ENCODE peak calls at places on chromosomes 1 and 21, in eight cellular contexts. One of them, this sample, is unnamed.
A peak's percentile ranks its signal among the peaks of the same experiment; 100 is the strongest.

GRCh38 chr1:56688522-56689026 is 43.5 kb downstream of the PRKAA2 start:
- DNase-seq in right atrium auricular region: no peak
- DNase-seq in transverse colon: no peak
- DNase-seq in trophoblast cell: peak; percentile 87
- DNase-seq in cardiac muscle cell: peak; percentile 11
- DNase-seq in aorta: no peak
- DNase-seq in HCT116: peak; percentile 96
- DNase-seq in heart left ventricle: no peak
- DNase-seq in this sample: no peak

GRCh38 chr1:113073457-113073950 is 506 bp downstream of the LRIG2 start:
- DNase-seq in transverse colon: peak; percentile 66
- DNase-seq in right atrium auricular region: no peak
- DNase-seq in trophoblast cell: peak; percentile 64
- DNase-seq in heart left ventricle: no peak
- DNase-seq in cardiac muscle cell: peak; percentile 62
- DNase-seq in HCT116: no peak
- DNase-seq in aorta: peak; percentile 61
- DNase-seq in this sample: no peak

GRCh38 chr1:63329621-63330330 is 7.4 kb downstream of the FOXD3 start:
- DNase-seq in cardiac muscle cell: no peak
- DNase-seq in HCT116: no peak
- DNase-seq in aorta: no peak
- DNase-seq in trophoblast cell: no peak
- DNase-seq in transverse colon: no peak
- DNase-seq in right atrium auricular region: no peak
- DNase-seq in heart left ventricle: peak; percentile 57
- DNase-seq in this sample: no peak

GRCh38 chr1:11143907-11144306 is 44.2 kb upstream of the EXOSC10 start:
- DNase-seq in aorta: no peak
- DNase-seq in trophoblast cell: no peak
- DNase-seq in transverse colon: no peak
- DNase-seq in HCT116: no peak
- DNase-seq in heart left ventricle: no peak
- DNase-seq in cardiac muscle cell: no peak
- DNase-seq in right atrium auricular region: no peak
- DNase-seq in this sample: no peak

GRCh38 chr1:212677136-212677535 is 22.5 kb downstream of the BATF3 start:
- DNase-seq in trophoblast cell: no peak
- DNase-seq in HCT116: no peak
- DNase-seq in cardiac muscle cell: no peak
- DNase-seq in transverse colon: no peak
- DNase-seq in right atrium auricular region: peak; percentile 18
- DNase-seq in aorta: no peak
- DNase-seq in heart left ventricle: no peak
- DNase-seq in this sample: no peak

GRCh38 chr21:35390013-35390776 is 341.1 kb upstream of the RUNX1 start:
- DNase-seq in transverse colon: no peak
- DNase-seq in trophoblast cell: no peak
- DNase-seq in aorta: no peak
- DNase-seq in cardiac muscle cell: peak; percentile 44
- DNase-seq in HCT116: no peak
- DNase-seq in heart left ventricle: no peak
- DNase-seq in right atrium auricular region: no peak
- DNase-seq in this sample: no peak

GRCh38 chr21:45942755-45943629 is 38.6 kb upstream of the COL6A1 start:
- DNase-seq in cardiac muscle cell: no peak
- DNase-seq in trophoblast cell: no peak
- DNase-seq in HCT116: no peak
- DNase-seq in aorta: no peak
- DNase-seq in right atrium auricular region: no peak
- DNase-seq in heart left ventricle: no peak
- DNase-seq in transverse colon: no peak
- DNase-seq in this sample: no peak

GRCh38 chr1:234214129-234214910 is 158.9 kb upstream of the COA6 start:
- DNase-seq in aorta: peak; percentile 69
- DNase-seq in HCT116: no peak
- DNase-seq in cardiac muscle cell: peak; percentile 23
- DNase-seq in right atrium auricular region: peak; percentile 51
- DNase-seq in trophoblast cell: no peak
- DNase-seq in transverse colon: peak; percentile 14
- DNase-seq in heart left ventricle: peak; percentile 75
- DNase-seq in this sample: peak; percentile 78

GRCh38 chr1:156232222-156232621 is 9.8 kb upstream of the BGLAP start:
- DNase-seq in aorta: no peak
- DNase-seq in trophoblast cell: no peak
- DNase-seq in cardiac muscle cell: no peak
- DNase-seq in HCT116: no peak
- DNase-seq in right atrium auricular region: no peak
- DNase-seq in heart left ventricle: no peak
- DNase-seq in transverse colon: no peak
- DNase-seq in this sample: no peak

GRCh38 chr1:209710837-209711236 is 6.2 kb downstream of the HSD11B1 start:
- DNase-seq in right atrium auricular region: no peak
- DNase-seq in aorta: no peak
- DNase-seq in HCT116: no peak
- DNase-seq in transverse colon: no peak
- DNase-seq in cardiac muscle cell: no peak
- DNase-seq in trophoblast cell: peak; percentile 39
- DNase-seq in heart left ventricle: no peak
- DNase-seq in this sample: no peak

GRCh38 chr1:27863552-27863943 is 8.8 kb upstream of the THEMIS2 start:
- DNase-seq in HCT116: no peak
- DNase-seq in transverse colon: no peak
- DNase-seq in trophoblast cell: peak; percentile 21
- DNase-seq in cardiac muscle cell: no peak
- DNase-seq in aorta: no peak
- DNase-seq in heart left ventricle: no peak
- DNase-seq in right atrium auricular region: no peak
- DNase-seq in this sample: peak; percentile 77

GRCh38 chr1:27864264-27864895 is 8.0 kb upstream of the THEMIS2 start:
- DNase-seq in aorta: peak; percentile 62
- DNase-seq in HCT116: no peak
- DNase-seq in trophoblast cell: peak; percentile 26
- DNase-seq in right atrium auricular region: no peak
- DNase-seq in transverse colon: no peak
- DNase-seq in cardiac muscle cell: no peak
- DNase-seq in heart left ventricle: no peak
- DNase-seq in this sample: no peak

GRCh38 chr1:27862004-27862403 is 10.3 kb upstream of the THEMIS2 start:
- DNase-seq in cardiac muscle cell: no peak
- DNase-seq in transverse colon: no peak
- DNase-seq in trophoblast cell: no peak
- DNase-seq in right atrium auricular region: no peak
- DNase-seq in heart left ventricle: no peak
- DNase-seq in HCT116: no peak
- DNase-seq in aorta: no peak
- DNase-seq in this sample: no peak

GRCh38 chr1:27861436-27861835 is 10.9 kb upstream of the THEMIS2 start:
- DNase-seq in trophoblast cell: no peak
- DNase-seq in right atrium auricular region: no peak
- DNase-seq in heart left ventricle: no peak
- DNase-seq in aorta: no peak
- DNase-seq in cardiac muscle cell: no peak
- DNase-seq in HCT116: no peak
- DNase-seq in transverse colon: no peak
- DNase-seq in this sample: no peak

GRCh38 chr1:27862671-27863551 is 9.4 kb upstream of the THEMIS2 start:
- DNase-seq in aorta: peak; percentile 86
- DNase-seq in right atrium auricular region: peak; percentile 84
- DNase-seq in cardiac muscle cell: peak; percentile 98
- DNase-seq in transverse colon: peak; percentile 45
- DNase-seq in trophoblast cell: peak; percentile 56
- DNase-seq in HCT116: no peak
- DNase-seq in heart left ventricle: no peak
- DNase-seq in this sample: peak; percentile 77
- H3K27ac ChIP-seq in aorta: no peak overlapping the region
- H3K27ac ChIP-seq in right atrium auricular region: peak overlapping the region; percentile 65
- H3K27ac ChIP-seq in cardiac muscle cell: no peak overlapping the region
- H3K27ac ChIP-seq in transverse colon: peak overlapping the region; percentile 57
- H3K27ac ChIP-seq in trophoblast cell: no peak overlapping the region
- H3K27ac ChIP-seq in HCT116: no peak overlapping the region
- H3K27ac ChIP-seq in heart left ventricle: peak overlapping the region; percentile 55
- H3K27ac ChIP-seq in this sample: peak overlapping the region; percentile 80

GRCh38 chr1:145893306-145894055 is 7.8 kb upstream of the ANKRD35 start:
- DNase-seq in cardiac muscle cell: no peak
- DNase-seq in HCT116: no peak
- DNase-seq in transverse colon: no peak
- DNase-seq in aorta: no peak
- DNase-seq in trophoblast cell: no peak
- DNase-seq in heart left ventricle: no peak
- DNase-seq in right atrium auricular region: no peak
- DNase-seq in this sample: no peak
- H3K27ac ChIP-seq in cardiac muscle cell: no peak overlapping the region
- H3K27ac ChIP-seq in HCT116: peak overlapping the region; percentile 78
- H3K27ac ChIP-seq in transverse colon: no peak overlapping the region
- H3K27ac ChIP-seq in aorta: peak overlapping the region; percentile 92
- H3K27ac ChIP-seq in trophoblast cell: no peak overlapping the region
- H3K27ac ChIP-seq in heart left ventricle: peak overlapping the region; percentile 89
- H3K27ac ChIP-seq in right atrium auricular region: peak overlapping the region; percentile 87
- H3K27ac ChIP-seq in this sample: peak overlapping the region; percentile 88

DNA sequence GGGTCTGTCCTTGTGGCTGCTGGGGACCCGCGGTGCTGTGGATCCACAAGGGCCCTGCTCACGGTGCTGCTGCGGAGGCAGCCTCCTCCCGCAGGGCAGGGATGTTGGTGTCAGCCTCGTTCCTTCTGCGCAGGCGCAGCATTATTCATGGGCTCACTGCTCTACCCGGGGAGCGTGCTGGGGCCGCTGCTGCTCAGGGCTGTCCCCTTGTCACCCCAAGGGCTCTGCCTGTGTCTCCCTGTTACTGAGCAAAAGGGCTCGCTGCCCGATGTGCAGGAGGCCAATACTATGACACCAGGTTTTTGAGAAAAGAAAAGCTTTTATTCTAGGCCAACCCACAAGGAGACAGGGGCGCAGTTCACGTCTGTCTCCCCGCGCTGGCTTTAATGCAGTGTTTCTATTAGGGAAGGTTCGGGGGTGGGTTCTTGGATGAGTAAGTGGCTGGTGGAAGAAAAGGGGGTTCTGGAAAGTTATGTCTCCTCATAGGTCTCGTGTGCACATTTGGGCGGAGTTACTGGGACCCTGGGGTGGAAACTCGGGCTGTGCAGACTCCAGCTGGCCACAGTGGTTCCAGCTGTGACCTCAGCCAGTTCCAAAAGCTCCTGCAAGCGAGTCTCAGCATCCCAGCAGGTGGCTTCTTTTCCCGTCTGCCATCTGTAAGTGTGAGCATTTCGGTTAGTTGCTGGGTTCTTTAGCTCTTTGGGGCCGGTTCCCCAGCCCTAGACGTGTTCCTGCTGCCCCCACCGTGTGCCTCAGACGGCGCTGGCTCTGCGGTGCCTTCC is 40.8 kb upstream of the LRRC3 start:
- DNase-seq in trophoblast cell: no peak
- DNase-seq in cardiac muscle cell: no peak
- DNase-seq in aorta: peak; percentile 14
- DNase-seq in heart left ventricle: peak; percentile 47
- DNase-seq in right atrium auricular region: no peak
- DNase-seq in HCT116: no peak
- DNase-seq in transverse colon: no peak
- DNase-seq in this sample: no peak
- H3K27ac ChIP-seq in trophoblast cell: no peak overlapping the region
- H3K27ac ChIP-seq in cardiac muscle cell: no peak overlapping the region
- H3K27ac ChIP-seq in aorta: no peak overlapping the region
- H3K27ac ChIP-seq in heart left ventricle: no peak overlapping the region
- H3K27ac ChIP-seq in right atrium auricular region: no peak overlapping the region
- H3K27ac ChIP-seq in HCT116: no peak overlapping the region
- H3K27ac ChIP-seq in transverse colon: no peak overlapping the region
- H3K27ac ChIP-seq in this sample: no peak overlapping the region

GRCh38 chr1:201898992-201899391 is 10.3 kb downstream of the SHISA4 start:
- DNase-seq in right atrium auricular region: no peak
- DNase-seq in heart left ventricle: no peak
- DNase-seq in cardiac muscle cell: no peak
- DNase-seq in aorta: no peak
- DNase-seq in transverse colon: no peak
- DNase-seq in trophoblast cell: no peak
- DNase-seq in HCT116: no peak
- DNase-seq in this sample: peak; percentile 70

GRCh38 chr1:201895120-201895665 is 6.5 kb downstream of the SHISA4 start:
- DNase-seq in aorta: no peak
- DNase-seq in right atrium auricular region: no peak
- DNase-seq in cardiac muscle cell: no peak
- DNase-seq in heart left ventricle: no peak
- DNase-seq in trophoblast cell: no peak
- DNase-seq in HCT116: no peak
- DNase-seq in transverse colon: no peak
- DNase-seq in this sample: no peak

GRCh38 chr1:201898240-201898894 is 9.7 kb downstream of the SHISA4 start:
- DNase-seq in cardiac muscle cell: no peak
- DNase-seq in transverse colon: no peak
- DNase-seq in heart left ventricle: no peak
- DNase-seq in aorta: no peak
- DNase-seq in HCT116: no peak
- DNase-seq in trophoblast cell: no peak
- DNase-seq in right atrium auricular region: no peak
- DNase-seq in this sample: no peak

GRCh38 chr1:201895913-201896807 is 7.5 kb downstream of the SHISA4 start:
- DNase-seq in cardiac muscle cell: peak; percentile 93
- DNase-seq in right atrium auricular region: peak; percentile 95
- DNase-seq in transverse colon: peak; percentile 92
- DNase-seq in HCT116: peak; percentile 78
- DNase-seq in aorta: peak; percentile 94
- DNase-seq in trophoblast cell: peak; percentile 88
- DNase-seq in heart left ventricle: peak; percentile 94
- DNase-seq in this sample: peak; percentile 88

GRCh38 chr1:201896951-201897391 is 8.3 kb downstream of the SHISA4 start:
- DNase-seq in aorta: peak; percentile 88
- DNase-seq in trophoblast cell: no peak
- DNase-seq in HCT116: no peak
- DNase-seq in right atrium auricular region: no peak
- DNase-seq in cardiac muscle cell: peak; percentile 29
- DNase-seq in transverse colon: peak; percentile 44
- DNase-seq in heart left ventricle: no peak
- DNase-seq in this sample: no peak
- H3K27ac ChIP-seq in aorta: peak overlapping the region; percentile 88
- H3K27ac ChIP-seq in trophoblast cell: no peak overlapping the region
- H3K27ac ChIP-seq in HCT116: no peak overlapping the region
- H3K27ac ChIP-seq in right atrium auricular region: peak overlapping the region; percentile 72
- H3K27ac ChIP-seq in cardiac muscle cell: peak overlapping the region; percentile 1
- H3K27ac ChIP-seq in transverse colon: peak overlapping the region; percentile 73
- H3K27ac ChIP-seq in heart left ventricle: peak overlapping the region; percentile 81
- H3K27ac ChIP-seq in this sample: no peak overlapping the region

DNA sequence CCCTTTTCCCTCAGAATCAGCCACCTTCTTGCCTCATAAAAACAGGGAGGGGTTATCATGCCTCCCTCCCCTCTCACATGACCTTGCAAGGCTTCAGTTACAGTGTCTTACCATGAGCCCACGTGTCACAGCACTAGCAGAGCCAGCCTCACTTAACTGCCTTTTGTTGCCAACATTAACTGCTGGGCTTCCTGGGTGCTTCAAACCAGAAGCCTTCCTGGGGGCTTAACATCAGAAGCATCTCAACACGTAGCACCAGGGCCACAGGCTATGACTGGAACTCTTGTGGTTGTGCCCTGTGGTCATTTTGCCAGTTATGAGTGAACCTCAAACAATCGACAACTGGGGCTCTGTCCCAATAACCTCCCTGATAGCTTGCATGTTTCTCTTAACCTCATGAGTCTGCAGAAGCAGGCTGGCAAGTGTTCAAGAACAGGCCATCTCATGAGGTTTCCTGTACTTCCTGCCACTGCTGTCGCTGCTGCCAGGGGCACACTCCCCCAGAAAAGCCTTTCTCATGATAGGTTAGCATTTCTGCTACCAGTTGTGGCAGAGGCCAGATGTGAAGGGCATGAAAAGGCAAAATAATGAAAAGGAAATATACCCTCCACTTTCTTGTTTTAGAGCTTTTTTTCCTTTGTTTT is 132.2 kb downstream of the GLUL start:
- DNase-seq in aorta: peak; percentile 72
- DNase-seq in transverse colon: peak; percentile 55
- DNase-seq in HCT116: no peak
- DNase-seq in trophoblast cell: peak; percentile 15
- DNase-seq in right atrium auricular region: peak; percentile 68
- DNase-seq in heart left ventricle: peak; percentile 66
- DNase-seq in cardiac muscle cell: peak; percentile 60
- DNase-seq in this sample: peak; percentile 67
- H3K27ac ChIP-seq in aorta: no peak overlapping the region
- H3K27ac ChIP-seq in transverse colon: peak overlapping the region; percentile 18
- H3K27ac ChIP-seq in HCT116: no peak overlapping the region
- H3K27ac ChIP-seq in trophoblast cell: no peak overlapping the region
- H3K27ac ChIP-seq in right atrium auricular region: peak overlapping the region; percentile 58
- H3K27ac ChIP-seq in heart left ventricle: peak overlapping the region; percentile 78
- H3K27ac ChIP-seq in cardiac muscle cell: no peak overlapping the region
- H3K27ac ChIP-seq in this sample: peak overlapping the region; percentile 57